ENCODE peak calls at places on chromosomes 6 and 20, in eight cellular contexts. One of them, this sample, is unnamed.

GRCh38 chr20:53586640-53587039 is 7.0 kb downstream of the ZNF217 start:
- DNase-seq in HCT116: no peak
- DNase-seq in CD8-positive, alpha-beta T cell: no peak
- DNase-seq in Peyer's patch: peak; percentile 43
- DNase-seq in pancreas: no peak
- DNase-seq in OCI-LY7: no peak
- DNase-seq in spleen: no peak
- DNase-seq in ovary: no peak
- DNase-seq in this sample: peak; percentile 5

GRCh38 chr6:43870660-43871061 is 100.7 kb downstream of the VEGFA start:
- DNase-seq in HCT116: no peak
- DNase-seq in CD8-positive, alpha-beta T cell: no peak
- DNase-seq in Peyer's patch: no peak
- DNase-seq in pancreas: no peak
- DNase-seq in OCI-LY7: no peak
- DNase-seq in spleen: no peak
- DNase-seq in ovary: no peak
- DNase-seq in this sample: no peak

GRCh38 chr20:1423625-1424106 is 30.8 kb upstream of the FKBP1A start:
- DNase-seq in HCT116: peak; percentile 67
- DNase-seq in CD8-positive, alpha-beta T cell: no peak
- DNase-seq in Peyer's patch: peak; percentile 81
- DNase-seq in pancreas: peak; percentile 37
- DNase-seq in OCI-LY7: peak; percentile 34
- DNase-seq in spleen: no peak
- DNase-seq in ovary: no peak
- DNase-seq in this sample: peak; percentile 77

GRCh38 chr6:107607109-107607508 is 117.2 kb downstream of the SOBP start:
- DNase-seq in HCT116: no peak
- DNase-seq in CD8-positive, alpha-beta T cell: no peak
- DNase-seq in Peyer's patch: no peak
- DNase-seq in pancreas: no peak
- DNase-seq in OCI-LY7: no peak
- DNase-seq in spleen: no peak
- DNase-seq in ovary: no peak
- DNase-seq in this sample: no peak

GRCh38 chr6:140311146-140311545 is 936.7 kb upstream of the CITED2 start:
- DNase-seq in HCT116: no peak
- DNase-seq in CD8-positive, alpha-beta T cell: no peak
- DNase-seq in Peyer's patch: no peak
- DNase-seq in pancreas: no peak
- DNase-seq in OCI-LY7: no peak
- DNase-seq in spleen: no peak
- DNase-seq in ovary: no peak
- DNase-seq in this sample: no peak

GRCh38 chr6:130717657-130718056 is 109.5 kb upstream of the SMLR1 start:
- DNase-seq in HCT116: no peak
- DNase-seq in CD8-positive, alpha-beta T cell: no peak
- DNase-seq in Peyer's patch: no peak
- DNase-seq in pancreas: no peak
- DNase-seq in OCI-LY7: no peak
- DNase-seq in spleen: no peak
- DNase-seq in ovary: no peak
- DNase-seq in this sample: no peak

GRCh38 chr6:16639689-16640480 is 121.4 kb downstream of the ATXN1 start:
- DNase-seq in HCT116: no peak
- DNase-seq in CD8-positive, alpha-beta T cell: no peak
- DNase-seq in Peyer's patch: no peak
- DNase-seq in pancreas: no peak
- DNase-seq in OCI-LY7: no peak
- DNase-seq in spleen: no peak
- DNase-seq in ovary: no peak
- DNase-seq in this sample: no peak

GRCh38 chr20:41468994-41469600 is 102.5 kb upstream of the EMILIN3 start:
- DNase-seq in HCT116: no peak
- DNase-seq in CD8-positive, alpha-beta T cell: no peak
- DNase-seq in Peyer's patch: no peak
- DNase-seq in pancreas: no peak
- DNase-seq in OCI-LY7: no peak
- DNase-seq in spleen: no peak
- DNase-seq in ovary: no peak
- DNase-seq in this sample: no peak

GRCh38 chr6:120173250-120173649 is 823.7 kb upstream of the MAN1A1 start:
- DNase-seq in HCT116: no peak
- DNase-seq in CD8-positive, alpha-beta T cell: no peak
- DNase-seq in Peyer's patch: no peak
- DNase-seq in pancreas: no peak
- DNase-seq in OCI-LY7: no peak
- DNase-seq in spleen: peak; percentile 27
- DNase-seq in ovary: no peak
- DNase-seq in this sample: no peak

GRCh38 chr6:36914227-36914794 is 28.6 kb downstream of the C6orf89 start:
- DNase-seq in HCT116: peak; percentile 73
- DNase-seq in CD8-positive, alpha-beta T cell: no peak
- DNase-seq in Peyer's patch: peak; percentile 88
- DNase-seq in pancreas: peak; percentile 83
- DNase-seq in OCI-LY7: no peak
- DNase-seq in spleen: no peak
- DNase-seq in ovary: no peak
- DNase-seq in this sample: peak; percentile 62

GRCh38 chr20:38000293-38000692 is 33.0 kb downstream of the TTI1 start:
- DNase-seq in HCT116: no peak
- DNase-seq in CD8-positive, alpha-beta T cell: no peak
- DNase-seq in Peyer's patch: no peak
- DNase-seq in pancreas: no peak
- DNase-seq in OCI-LY7: no peak
- DNase-seq in spleen: no peak
- DNase-seq in ovary: no peak
- DNase-seq in this sample: no peak

GRCh38 chr20:38473353-38473795 is 731 bp downstream of the RALGAPB start:
- DNase-seq in HCT116: no peak
- DNase-seq in CD8-positive, alpha-beta T cell: no peak
- DNase-seq in Peyer's patch: no peak
- DNase-seq in pancreas: no peak
- DNase-seq in OCI-LY7: peak; percentile 16
- DNase-seq in spleen: no peak
- DNase-seq in ovary: no peak
- DNase-seq in this sample: peak; percentile 28

GRCh38 chr6:52505726-52506501 is 70.9 kb downstream of the TRAM2 start:
- DNase-seq in HCT116: no peak
- DNase-seq in CD8-positive, alpha-beta T cell: no peak
- DNase-seq in Peyer's patch: no peak
- DNase-seq in pancreas: no peak
- DNase-seq in OCI-LY7: peak; percentile 46
- DNase-seq in spleen: no peak
- DNase-seq in ovary: no peak
- DNase-seq in this sample: no peak

GRCh38 chr6:25958700-25959162 is 3.9 kb upstream of the TRIM38 start:
- DNase-seq in HCT116: no peak
- DNase-seq in CD8-positive, alpha-beta T cell: no peak
- DNase-seq in Peyer's patch: no peak
- DNase-seq in pancreas: no peak
- DNase-seq in OCI-LY7: peak; percentile 17
- DNase-seq in spleen: no peak
- DNase-seq in ovary: no peak
- DNase-seq in this sample: no peak

GRCh38 chr6:100379386-100379785 is 85.3 kb downstream of the SIM1 start:
- DNase-seq in HCT116: no peak
- DNase-seq in CD8-positive, alpha-beta T cell: no peak
- DNase-seq in Peyer's patch: no peak
- DNase-seq in pancreas: no peak
- DNase-seq in OCI-LY7: no peak
- DNase-seq in spleen: no peak
- DNase-seq in ovary: no peak
- DNase-seq in this sample: no peak

GRCh38 chr6:159117031-159117430 is 52.2 kb upstream of the FNDC1 start:
- DNase-seq in HCT116: no peak
- DNase-seq in CD8-positive, alpha-beta T cell: no peak
- DNase-seq in Peyer's patch: no peak
- DNase-seq in pancreas: no peak
- DNase-seq in OCI-LY7: no peak
- DNase-seq in spleen: no peak
- DNase-seq in ovary: no peak
- DNase-seq in this sample: no peak

GRCh38 chr6:29723666-29724588 is 693 bp downstream of the HLA-F start:
- DNase-seq in HCT116: no peak
- DNase-seq in CD8-positive, alpha-beta T cell: peak; percentile 75
- DNase-seq in Peyer's patch: peak; percentile 87
- DNase-seq in pancreas: peak; percentile 35
- DNase-seq in OCI-LY7: peak; percentile 39
- DNase-seq in spleen: peak; percentile 91
- DNase-seq in ovary: peak; percentile 64
- DNase-seq in this sample: peak; percentile 67

GRCh38 chr6:52233975-52234823 is 10.1 kb downstream of the IL17F start:
- DNase-seq in HCT116: peak; percentile 52
- DNase-seq in CD8-positive, alpha-beta T cell: no peak
- DNase-seq in Peyer's patch: peak; percentile 50
- DNase-seq in pancreas: peak; percentile 59
- DNase-seq in OCI-LY7: peak; percentile 28
- DNase-seq in spleen: no peak
- DNase-seq in ovary: no peak
- DNase-seq in this sample: peak; percentile 53

GRCh38 chr6:129646617-129647016 is 63.4 kb downstream of the ARHGAP18 start:
- DNase-seq in HCT116: no peak
- DNase-seq in CD8-positive, alpha-beta T cell: no peak
- DNase-seq in Peyer's patch: no peak
- DNase-seq in pancreas: no peak
- DNase-seq in OCI-LY7: no peak
- DNase-seq in spleen: no peak
- DNase-seq in ovary: no peak
- DNase-seq in this sample: no peak

GRCh38 chr6:7101290-7101689 is 6.5 kb upstream of the RREB1 start:
- DNase-seq in HCT116: no peak
- DNase-seq in CD8-positive, alpha-beta T cell: no peak
- DNase-seq in Peyer's patch: no peak
- DNase-seq in pancreas: no peak
- DNase-seq in OCI-LY7: no peak
- DNase-seq in spleen: no peak
- DNase-seq in ovary: no peak
- DNase-seq in this sample: no peak
- TF ChIP-seq CTCF in HCT116: no peak
- TF ChIP-seq CTCF in CD8-positive, alpha-beta T cell: no peak
- TF ChIP-seq CTCF in Peyer's patch: no peak
- TF ChIP-seq CTCF in pancreas: no peak
- TF ChIP-seq CTCF in OCI-LY7: no peak
- TF ChIP-seq CTCF in spleen: no peak
- TF ChIP-seq CTCF in ovary: no peak
- TF ChIP-seq CTCF in this sample: no peak

DNA sequence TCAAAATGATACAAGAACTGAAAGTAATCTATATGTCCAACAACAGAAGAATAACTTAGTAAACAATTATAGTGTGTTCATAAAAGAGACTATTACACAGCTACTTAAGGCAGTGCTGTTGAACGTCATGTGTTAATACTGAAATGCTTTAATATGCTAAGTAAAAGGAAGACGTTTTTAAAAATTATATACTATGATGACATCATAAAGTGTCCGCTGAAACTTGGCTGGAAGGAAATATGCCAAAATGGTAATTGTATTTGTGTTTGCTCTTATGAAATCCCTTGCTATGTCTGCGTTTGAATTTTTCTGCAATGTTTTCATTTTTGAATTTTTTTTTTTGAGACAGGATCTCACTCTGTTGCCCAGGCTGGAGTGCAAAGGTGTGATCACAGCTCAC is 679.3 kb downstream of the DHX35 start:
- DNase-seq in HCT116: no peak
- DNase-seq in CD8-positive, alpha-beta T cell: no peak
- DNase-seq in Peyer's patch: no peak
- DNase-seq in pancreas: no peak
- DNase-seq in OCI-LY7: no peak
- DNase-seq in spleen: no peak
- DNase-seq in ovary: no peak
- DNase-seq in this sample: no peak
- H3K9me3 ChIP-seq in HCT116: no peaks in the 10 kb centered on the region
- H3K9me3 ChIP-seq in CD8-positive, alpha-beta T cell: no peaks in the 10 kb centered on the region
- H3K9me3 ChIP-seq in Peyer's patch: no peaks in the 10 kb centered on the region
- H3K9me3 ChIP-seq in pancreas: no peaks in the 10 kb centered on the region
- H3K9me3 ChIP-seq in OCI-LY7: no peaks in the 10 kb centered on the region
- H3K9me3 ChIP-seq in spleen: no peaks in the 10 kb centered on the region
- H3K9me3 ChIP-seq in ovary: no peaks in the 10 kb centered on the region
- H3K9me3 ChIP-seq in this sample: no peaks in the 10 kb centered on the region

GRCh38 chr20:3686867-3687321 is 5.1 kb upstream of the ADAM33 start:
- DNase-seq in HCT116: no peak
- DNase-seq in CD8-positive, alpha-beta T cell: no peak
- DNase-seq in Peyer's patch: peak; percentile 79
- DNase-seq in pancreas: peak; percentile 37
- DNase-seq in OCI-LY7: no peak
- DNase-seq in spleen: no peak
- DNase-seq in ovary: peak; percentile 87
- DNase-seq in this sample: peak; percentile 52
- TF ChIP-seq CTCF in HCT116: no peak
- TF ChIP-seq CTCF in CD8-positive, alpha-beta T cell: no peak
- TF ChIP-seq CTCF in Peyer's patch: no peak
- TF ChIP-seq CTCF in pancreas: no peak
- TF ChIP-seq CTCF in OCI-LY7: no peak
- TF ChIP-seq CTCF in spleen: no peak
- TF ChIP-seq CTCF in ovary: no peak
- TF ChIP-seq CTCF in this sample: no peak

GRCh38 chr6:169473663-169474062 is 220.0 kb upstream of the THBS2 start:
- DNase-seq in HCT116: no peak
- DNase-seq in CD8-positive, alpha-beta T cell: no peak
- DNase-seq in Peyer's patch: no peak
- DNase-seq in pancreas: no peak
- DNase-seq in OCI-LY7: no peak
- DNase-seq in spleen: no peak
- DNase-seq in ovary: no peak
- DNase-seq in this sample: no peak
- H3K9me3 ChIP-seq in HCT116: peaks cover 3% of the 10 kb centered on the region
- H3K9me3 ChIP-seq in CD8-positive, alpha-beta T cell: peaks cover 4% of the 10 kb centered on the region
- H3K9me3 ChIP-seq in Peyer's patch: no peaks in the 10 kb centered on the region
- H3K9me3 ChIP-seq in pancreas: no peaks in the 10 kb centered on the region
- H3K9me3 ChIP-seq in OCI-LY7: peaks cover 12% of the 10 kb centered on the region
- H3K9me3 ChIP-seq in spleen: peaks cover 17% of the 10 kb centered on the region
- H3K9me3 ChIP-seq in ovary: no peaks in the 10 kb centered on the region
- H3K9me3 ChIP-seq in this sample: peaks cover 3% of the 10 kb centered on the region

DNA sequence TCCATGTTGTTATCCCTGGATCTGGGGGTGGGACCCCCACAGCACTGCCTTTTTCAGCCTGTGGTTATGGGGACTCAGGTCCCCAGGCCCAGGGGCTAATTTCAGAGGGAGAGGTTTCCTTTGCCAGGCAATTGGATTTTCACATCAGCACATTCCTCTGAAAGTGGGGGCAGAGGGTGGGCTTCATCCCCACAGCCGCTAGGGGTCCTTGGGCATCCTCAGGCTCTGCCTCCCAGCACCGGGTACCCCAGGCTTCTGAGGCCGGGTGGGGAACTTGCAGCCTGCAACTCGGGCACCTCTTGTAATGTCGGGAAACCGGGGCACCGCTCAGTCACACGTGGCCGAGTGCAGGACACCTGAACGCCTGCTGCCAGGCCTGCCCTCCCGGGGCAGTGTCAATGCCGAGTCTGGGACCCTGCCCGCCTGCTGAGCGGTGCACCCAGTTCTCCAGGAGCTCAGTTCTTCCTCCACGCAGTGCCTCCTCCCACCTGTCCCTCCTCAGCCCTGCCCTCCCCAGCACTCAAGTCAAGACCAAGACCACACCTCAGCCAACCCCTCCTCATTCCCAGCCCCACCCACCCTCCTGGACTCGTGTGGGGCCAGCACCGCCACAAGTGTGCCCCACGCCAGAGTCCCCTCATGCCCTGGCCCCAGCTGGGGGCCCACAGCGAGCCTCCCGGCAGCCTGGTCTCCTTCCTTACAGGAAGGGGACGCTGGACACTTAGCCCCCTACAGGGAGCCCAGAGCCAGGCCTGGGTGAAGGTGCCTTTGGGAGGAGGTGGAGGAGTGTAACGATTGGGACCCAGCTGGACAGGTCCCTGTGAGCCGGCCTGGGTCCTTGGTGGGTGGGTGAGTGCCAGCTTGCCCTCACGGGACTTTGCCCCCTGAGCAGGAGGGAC is 8.8 kb upstream of the CHRNA4 start:
- DNase-seq in HCT116: no peak
- DNase-seq in CD8-positive, alpha-beta T cell: no peak
- DNase-seq in Peyer's patch: no peak
- DNase-seq in pancreas: no peak
- DNase-seq in OCI-LY7: no peak
- DNase-seq in spleen: no peak
- DNase-seq in ovary: no peak
- DNase-seq in this sample: no peak
- TF ChIP-seq CTCF in HCT116: no peak
- TF ChIP-seq CTCF in CD8-positive, alpha-beta T cell: no peak
- TF ChIP-seq CTCF in Peyer's patch: no peak
- TF ChIP-seq CTCF in pancreas: no peak
- TF ChIP-seq CTCF in OCI-LY7: peak; percentile 26
- TF ChIP-seq CTCF in spleen: no peak
- TF ChIP-seq CTCF in ovary: no peak
- TF ChIP-seq CTCF in this sample: no peak

This sample was measured in stomach.